ENCODE peak calls at places on chromosomes 13 and 19, in four cellular contexts. K, N, L and R are unnamed samples.

GRCh38 chr19:55441319-55441691 is 1.8 kb downstream of the SHISA7 start:
- DNase-seq in N (no peak), K (peak), L (no peak), R (no peak)

GRCh38 chr19:3356805-3357204 is 9.6 kb upstream of the NFIC start:
- DNase-seq in L (no peak), N (no peak), K (no peak), R (no peak)

GRCh38 chr13:87810920-87811344 is 139.8 kb downstream of the SLITRK5 start:
- DNase-seq in L (no peak), N (no peak), K (no peak), R (no peak)

GRCh38 chr19:37905936-37906867 is at the start of gene WDR87:
- DNase-seq in K (no peak), L (peak), N (peak), R (peak)

GRCh38 chr13:84651288-84651687 is 769.0 kb upstream of the SLITRK1 start:
- DNase-seq in K (no peak), L (no peak), N (no peak), R (no peak)

GRCh38 chr19:45757696-45758095 is 11.4 kb downstream of the SIX5 start:
- DNase-seq in N (no peak), K (no peak), L (no peak), R (no peak)

GRCh38 chr19:15640294-15640903 is at the start of gene CYP4F3:
- DNase-seq in L (peak), N (no peak), K (no peak), R (peak)

GRCh38 chr19:35569281-35569781 is 5.9 kb upstream of the ATP4A start:
- DNase-seq in N (no peak), L (no peak), K (no peak), R (no peak)

GRCh38 chr19:55340144-55340783 is 588 bp downstream of the KMT5C start:
- DNase-seq in K (peak), L (no peak), N (no peak), R (no peak)

GRCh38 chr19:47072323-47072722 is 23.9 kb upstream of the TMEM160 start:
- DNase-seq in K (no peak), N (no peak), L (no peak), R (no peak)

GRCh38 chr19:46080561-46080960 is 39.8 kb upstream of the IGFL4 start:
- DNase-seq in N (peak), K (no peak), L (no peak), R (no peak)

GRCh38 chr13:112859817-112860190 is 109.2 kb upstream of the MCF2L start:
- DNase-seq in K (no peak), L (no peak), N (peak), R (peak)

GRCh38 chr13:31594056-31594455 is 145.3 kb upstream of the RXFP2 start:
- DNase-seq in K (no peak), L (no peak), N (no peak), R (no peak)

GRCh38 chr19:52646571-52647222 is 8.5 kb upstream of the ZNF83 start:
- DNase-seq in L (no peak), N (no peak), K (no peak), R (no peak)

GRCh38 chr19:5339470-5339949 is 1.1 kb downstream of the PTPRS start:
- DNase-seq in K (no peak), N (no peak), L (no peak), R (no peak)

GRCh38 chr13:38308736-38309135 is 40.9 kb upstream of the UFM1 start:
- DNase-seq in L (no peak), N (no peak), K (no peak), R (no peak)

GRCh38 chr19:39858541-39858940 is 12.4 kb upstream of the FBL start:
- DNase-seq in K (no peak), N (peak), L (no peak), R (no peak)

GRCh38 chr19:14432817-14433453 is at the start of gene PKN1:
- DNase-seq in N (peak), K (peak), L (peak), R (no peak)

GRCh38 chr13:100855151-100855550 is 180.6 kb upstream of the TMTC4 start:
- DNase-seq in K (no peak), L (no peak), N (no peak), R (no peak)

GRCh38 chr19:21482863-21483276 is 22.5 kb upstream of the ZNF429 start:
- DNase-seq in L (peak), K (peak), N (peak), R (peak)

GRCh38 chr13:94351292-94352000 is 128.0 kb downstream of the DCT start:
- DNase-seq in N (no peak), K (no peak), L (no peak), R (no peak)

GRCh38 chr13:31045621-31046081 is 113.2 kb downstream of the TEX26 start:
- DNase-seq in K (no peak), N (peak), L (no peak), R (peak)

GRCh38 chr13:51765142-51765515 is 38.8 kb downstream of the DHRS12 start:
- DNase-seq in N (no peak), L (no peak), K (no peak), R (no peak)

GRCh38 chr19:50315773-50316448 is 13.3 kb downstream of the KCNC3 start:
- DNase-seq in L (no peak), K (no peak), N (no peak), R (no peak)